ENCODE peak calls at places on chromosomes 3 and 15, in four cellular contexts. I is GM13977, D is endothelial cell of umbilical vein, F is H9. Y is an unnamed sample.

GRCh38 chr15:44719293-44719999 is 8.1 kb downstream of the B2M start:
- DNase-seq in I (peak), D (no peak), F (no peak), Y (no peak)

GRCh38 chr3:49428697-49429100 is 425 bp downstream of the NICN1 start:
- DNase-seq in I (no peak), D (no peak), F (no peak), Y (no peak)

GRCh38 chr3:170640737-170641171 is 54.9 kb upstream of the SLC7A14 start:
- DNase-seq in I (no peak), D (no peak), F (no peak), Y (no peak)

GRCh38 chr3:4550957-4551754 is 58.0 kb downstream of the ITPR1 start:
- DNase-seq in I (no peak), D (no peak), F (no peak), Y (no peak)

GRCh38 chr3:45140392-45140791 is 5.8 kb downstream of the CDCP1 start:
- DNase-seq in I (no peak), D (no peak), F (no peak), Y (no peak)

GRCh38 chr15:69758291-69758771 is 305.7 kb downstream of the RPLP1 start:
- DNase-seq in I (no peak), D (peak), F (no peak), Y (no peak)

GRCh38 chr15:89446260-89446891 is 50.0 kb downstream of the RHCG start:
- DNase-seq in I (no peak), D (no peak), F (no peak), Y (no peak)

GRCh38 chr3:132368962-132369361 is 48.3 kb upstream of the DNAJC13 start:
- DNase-seq in I (no peak), D (no peak), F (no peak), Y (no peak)

GRCh38 chr3:32421991-32422859 is 30.6 kb downstream of the CMTM7 start:
- DNase-seq in I (no peak), D (peak), F (no peak), Y (no peak)

GRCh38 chr3:105747621-105748165 is 121.1 kb downstream of the CBLB start:
- DNase-seq in I (no peak), D (no peak), F (no peak), Y (no peak)

GRCh38 chr3:20849975-20850374 is 664.0 kb upstream of the SGO1 start:
- DNase-seq in I (no peak), D (no peak), F (no peak), Y (no peak)

GRCh38 chr3:146469206-146470017 is at the start of gene PLSCR2:
- DNase-seq in I (peak), D (peak), F (peak), Y (peak)

GRCh38 chr15:99752556-99752955 is 19.3 kb upstream of the LYSMD4 start:
- DNase-seq in I (no peak), D (no peak), F (no peak), Y (no peak)
- TF ChIP-seq CTCF in I (no peak), D (no peak), F (no peak), Y (no peak)

DNA sequence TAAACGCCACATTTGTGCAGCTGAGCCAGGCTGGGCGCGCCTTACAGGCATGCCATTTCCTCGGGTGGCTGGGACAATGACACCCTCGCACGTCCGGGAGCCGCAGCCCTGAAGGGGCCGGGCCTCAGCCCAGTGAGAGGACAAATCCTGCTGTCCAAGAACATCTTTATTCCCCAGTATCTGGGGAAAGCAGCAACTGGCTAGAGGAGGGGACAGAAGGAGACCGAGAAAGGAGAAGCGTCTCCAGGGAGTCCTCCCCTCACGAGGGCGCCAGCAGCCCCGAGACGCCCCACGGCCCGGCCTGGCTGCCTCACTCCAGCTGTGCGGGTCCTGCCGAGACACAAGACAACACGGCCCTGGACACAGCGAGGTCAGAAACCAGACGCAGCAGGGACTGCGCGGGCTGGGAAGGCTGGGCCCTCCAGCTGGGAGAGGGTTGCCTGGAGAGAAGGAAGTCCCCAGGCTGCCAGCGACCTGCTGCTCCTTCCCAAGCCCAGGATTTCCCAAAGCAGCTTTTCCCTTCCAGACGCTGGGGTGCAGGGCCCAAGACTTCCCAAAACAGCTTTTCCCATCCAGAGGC is 130.2 kb downstream of the CHSY1 start:
- DNase-seq in I (peak), D (peak), F (peak), Y (peak)
- TF ChIP-seq CTCF in I (peak), D (peak), F (peak), Y (no peak)

GRCh38 chr3:42537350-42537749 is 34.9 kb downstream of the VIPR1 start:
- DNase-seq in I (no peak), D (no peak), F (no peak), Y (no peak)

GRCh38 chr3:42539871-42540714 is 37.6 kb downstream of the VIPR1 start:
- DNase-seq in I (peak), D (no peak), F (peak), Y (peak)

GRCh38 chr3:42533161-42533897 is 30.9 kb downstream of the VIPR1 start:
- DNase-seq in I (no peak), D (no peak), F (no peak), Y (no peak)

GRCh38 chr3:42532229-42532628 is 29.8 kb downstream of the VIPR1 start:
- DNase-seq in I (no peak), D (no peak), F (no peak), Y (no peak)

DNA sequence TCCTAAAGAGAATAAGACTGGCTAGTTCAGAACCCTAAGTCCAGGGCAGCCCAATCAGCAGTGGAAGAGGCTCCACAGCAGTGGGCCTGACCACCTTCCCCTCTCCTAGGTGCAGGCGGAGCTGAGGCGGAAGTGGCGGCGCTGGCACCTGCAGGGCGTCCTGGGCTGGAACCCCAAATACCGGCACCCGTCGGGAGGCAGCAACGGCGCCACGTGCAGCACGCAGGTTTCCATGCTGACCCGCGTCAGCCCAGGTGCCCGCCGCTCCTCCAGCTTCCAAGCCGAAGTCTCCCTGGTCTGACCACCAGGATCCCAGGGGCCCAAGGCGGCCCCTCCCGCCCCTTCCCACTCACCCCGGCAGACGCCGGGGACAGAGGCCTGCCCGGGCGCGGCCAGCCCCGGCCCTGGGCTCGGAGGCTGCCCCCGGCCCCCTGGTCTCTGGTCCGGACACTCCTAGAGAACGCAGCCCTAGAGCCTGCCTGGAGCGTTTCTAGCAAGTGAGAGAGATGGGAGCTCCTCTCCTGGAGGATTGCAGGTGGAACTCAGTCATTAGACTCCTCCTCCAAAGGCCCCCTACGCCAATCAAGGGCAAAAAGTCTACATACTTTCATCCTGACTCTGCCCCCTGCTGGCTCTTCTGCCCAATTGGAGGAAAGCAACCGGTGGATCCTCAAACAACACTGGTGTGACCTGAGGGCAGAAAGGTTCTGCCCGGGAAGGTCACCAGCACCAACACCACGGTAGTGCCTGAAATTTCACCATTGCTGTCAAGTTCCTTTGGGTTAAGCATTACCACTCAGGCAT is 33.7 kb downstream of the VIPR1 start:
- DNase-seq in I (peak), D (peak), F (peak), Y (peak)
- TF ChIP-seq CTCF in I (peak), D (peak), F (peak), Y (peak)

GRCh38 chr15:49901867-49902775 is 216.9 kb downstream of the ATP8B4 start:
- DNase-seq in I (no peak), D (no peak), F (no peak), Y (no peak)
- TF ChIP-seq CTCF in I (peak), D (no peak), F (no peak), Y (no peak)

GRCh38 chr3:149437710-149438109 is 36.8 kb upstream of the TM4SF4 start:
- DNase-seq in I (no peak), D (no peak), F (no peak), Y (no peak)

GRCh38 chr3:149435936-149436885 is 38.3 kb upstream of the TM4SF4 start:
- DNase-seq in I (no peak), D (no peak), F (no peak), Y (no peak)

GRCh38 chr3:149441662-149442442 is 32.6 kb upstream of the TM4SF4 start:
- DNase-seq in I (no peak), D (no peak), F (no peak), Y (no peak)

GRCh38 chr3:149438981-149439380 is 35.5 kb upstream of the TM4SF4 start:
- DNase-seq in I (no peak), D (no peak), F (no peak), Y (no peak)

DNA sequence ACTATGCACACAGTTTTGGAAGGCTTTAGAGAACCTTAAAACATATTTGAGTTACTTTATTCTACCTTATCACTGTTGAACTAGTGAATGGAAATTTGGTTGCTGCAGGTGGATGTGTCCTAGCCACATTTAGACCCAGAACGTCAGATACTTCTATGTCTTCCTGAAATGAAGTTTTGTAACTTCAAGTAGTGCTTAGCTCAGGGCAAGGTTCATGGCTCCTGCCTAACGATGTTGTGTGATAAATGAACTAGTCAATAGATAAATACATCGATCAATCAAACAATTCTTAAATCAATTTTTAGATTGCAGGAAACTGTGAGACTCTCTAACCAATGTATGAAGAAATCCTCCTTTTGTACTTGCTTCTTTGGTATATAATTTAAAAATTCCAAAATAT is 37.2 kb upstream of the TM4SF4 start:
- DNase-seq in I (no peak), D (no peak), F (no peak), Y (no peak)
- TF ChIP-seq CTCF in I (no peak), D (no peak), F (no peak), Y (no peak)

GRCh38 chr15:83602021-83602420 is 51.9 kb upstream of the ADAMTSL3 start:
- DNase-seq in I (no peak), D (no peak), F (no peak), Y (no peak)
- TF ChIP-seq CTCF in I (no peak), D (no peak), F (no peak), Y (no peak)

GRCh38 chr3:111700054-111700453 is 104.9 kb upstream of the ZBED2 start:
- DNase-seq in I (no peak), D (no peak), F (no peak), Y (no peak)
- TF ChIP-seq CTCF in I (no peak), D (no peak), F (no peak), Y (no peak)

DNA sequence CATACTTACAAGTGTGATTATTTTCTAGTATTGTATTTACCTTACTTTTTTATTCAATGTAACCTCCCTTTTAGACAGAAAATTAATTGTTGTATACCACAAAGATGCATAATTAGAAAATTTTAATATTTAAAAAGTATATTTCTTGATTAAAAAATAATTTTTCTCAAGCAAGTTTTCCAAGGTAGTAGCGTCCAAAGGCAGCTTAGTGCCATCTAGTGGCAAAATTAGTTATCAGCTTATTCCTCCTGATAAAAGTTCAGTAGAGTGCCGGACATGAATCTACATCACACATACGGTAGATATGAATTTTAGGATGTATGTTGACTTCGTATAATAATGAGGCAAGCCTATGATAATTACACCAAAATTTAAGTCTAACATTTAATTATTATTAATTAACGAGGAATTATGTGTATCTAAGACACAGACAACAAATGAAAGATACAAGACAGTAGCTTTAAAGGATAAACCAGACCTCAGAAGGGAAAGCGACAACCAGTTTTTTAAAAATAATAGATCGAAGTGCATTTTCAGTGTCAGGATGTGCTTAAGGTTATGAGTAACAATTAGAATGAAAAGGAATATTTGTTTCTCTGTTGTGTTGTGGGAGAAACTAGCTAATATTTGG is 405.9 kb downstream of the ROBO1 start:
- DNase-seq in I (no peak), D (peak), F (no peak), Y (no peak)
- TF ChIP-seq CTCF in I (peak), D (peak), F (peak), Y (peak)

GRCh38 chr3:159765025-159765859 is 223.4 kb upstream of the IL12A start:
- DNase-seq in I (peak), D (peak), F (peak), Y (peak)

GRCh38 chr3:159762981-159763465 is 225.6 kb upstream of the IL12A start:
- DNase-seq in I (peak), D (peak), F (peak), Y (peak)

GRCh38 chr3:159762238-159762637 is 226.4 kb upstream of the IL12A start:
- DNase-seq in I (no peak), D (peak), F (no peak), Y (no peak)

GRCh38 chr3:159764211-159765024 is 224.2 kb upstream of the IL12A start:
- DNase-seq in I (peak), D (no peak), F (no peak), Y (peak)

DNA sequence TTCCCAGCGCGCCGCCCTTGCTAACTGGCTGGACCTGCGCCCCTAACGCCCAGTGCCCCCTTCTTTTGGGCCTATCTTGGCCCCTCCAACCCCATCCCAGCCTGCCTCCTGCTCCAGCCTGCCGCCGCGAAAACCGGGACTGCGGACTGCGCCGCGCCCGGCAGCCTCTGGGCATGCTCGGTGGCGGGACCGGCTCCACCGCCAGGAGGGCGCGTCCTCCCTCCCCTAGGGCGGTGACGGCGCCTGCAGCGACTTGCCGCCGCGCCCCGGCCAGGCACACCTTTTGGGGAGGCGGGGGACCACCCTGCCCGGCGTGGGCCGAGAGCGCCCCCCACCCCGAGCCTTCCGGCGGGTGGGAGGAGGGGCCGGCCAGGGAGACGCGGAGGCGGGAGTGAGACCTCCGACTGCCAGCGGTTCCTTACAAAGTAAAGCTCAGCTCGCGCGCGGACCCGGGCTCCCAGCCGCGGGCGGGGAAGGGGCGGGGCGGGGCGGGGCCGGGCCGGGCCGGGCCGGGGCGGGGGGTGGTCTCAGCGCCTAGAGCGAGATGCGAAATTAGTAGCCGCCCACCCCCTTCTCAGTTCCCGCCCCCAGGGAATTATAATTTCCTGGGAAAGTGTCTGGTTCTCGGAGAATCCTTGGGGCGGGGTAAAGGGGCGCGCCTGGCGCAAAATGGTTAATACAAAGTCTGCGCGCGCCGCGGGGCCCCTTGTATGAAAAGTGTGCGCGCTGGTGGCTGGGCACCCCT is 225.0 kb upstream of the IL12A start:
- DNase-seq in I (peak), D (peak), F (peak), Y (peak)
- TF ChIP-seq CTCF in I (no peak), D (peak), F (peak), Y (peak)

DNA sequence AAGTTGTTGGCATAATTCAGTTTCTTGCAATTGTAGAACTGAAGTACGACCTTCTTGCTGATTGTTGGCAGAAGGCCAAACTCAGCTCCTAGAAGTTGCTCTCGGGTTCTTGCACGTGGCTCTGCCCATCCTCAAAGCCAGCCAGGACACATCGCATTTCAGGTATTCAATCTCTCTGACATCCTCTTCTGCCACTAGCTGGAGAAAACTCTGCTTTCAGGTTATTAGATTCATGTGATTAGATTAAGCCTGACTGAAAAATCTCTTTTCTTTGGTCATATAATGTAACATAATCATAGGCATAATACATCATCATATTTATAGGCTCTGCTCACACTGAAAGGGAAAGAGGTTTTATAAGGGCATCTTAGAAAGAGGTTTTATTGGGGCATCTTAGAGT is 362.0 kb downstream of the ZPLD1 start:
- DNase-seq in I (no peak), D (no peak), F (no peak), Y (no peak)
- TF ChIP-seq CTCF in I (no peak), D (no peak), F (no peak), Y (no peak)